ENCODE peak calls at places on chromosomes 12 and 14, in nine cellular contexts. V, D, P, E, N, M, C, O and K are unnamed samples.

GRCh38 chr12:129535351-129535750 is 368.5 kb downstream of the TMEM132D start:
- DNase-seq in V (no peak), D (no peak), P (no peak), E (no peak), N (no peak), M (no peak), C (no peak), O (no peak), K (no peak)

GRCh38 chr12:126189856-126190255 is 1124.6 kb downstream of the AACS start:
- DNase-seq in V (no peak), D (no peak), P (no peak), E (no peak), N (no peak), M (no peak), C (no peak), O (no peak), K (no peak)

GRCh38 chr12:91109148-91109564 is 2.1 kb downstream of the LUM start:
- DNase-seq in V (peak; percentile 53), D (peak; percentile 48), P (peak; percentile 73), E (peak; percentile 49), N (peak; percentile 87), M (no peak), C (no peak), O (peak; percentile 21), K (no peak)

GRCh38 chr12:90510948-90511347 is 444.0 kb downstream of the CCER1 start:
- DNase-seq in V (peak; percentile 5), D (peak; percentile 37), P (no peak), E (no peak), N (no peak), M (no peak), C (no peak), O (no peak), K (no peak)

GRCh38 chr12:14514154-14514842 is 53.4 kb downstream of the PLBD1 start:
- DNase-seq in V (peak; percentile 26), D (peak; percentile 5), P (no peak), E (no peak), N (no peak), M (no peak), C (peak; percentile 83), O (no peak), K (no peak)

GRCh38 chr12:114684098-114684869 is at the start of gene TBX3:
- DNase-seq in V (peak; percentile 97), D (peak; percentile 98), P (peak; percentile 92), E (no peak), N (peak; percentile 95), M (peak; percentile 1), C (peak; percentile 93), O (peak; percentile 18), K (no peak)

GRCh38 chr14:25003537-25003936 is 46.4 kb downstream of the STXBP6 start:
- DNase-seq in V (peak; percentile 4), D (no peak), P (no peak), E (no peak), N (no peak), M (no peak), C (no peak), O (no peak), K (no peak)

GRCh38 chr12:81176796-81177195 is 98.9 kb downstream of the ACSS3 start:
- DNase-seq in V (no peak), D (no peak), P (no peak), E (no peak), N (no peak), M (no peak), C (no peak), O (no peak), K (no peak)

GRCh38 chr12:2555487-2556082 is 239.2 kb upstream of the FKBP4 start:
- DNase-seq in V (no peak), D (no peak), P (no peak), E (no peak), N (no peak), M (no peak), C (no peak), O (peak; percentile 72), K (no peak)

GRCh38 chr12:11089246-11089645 is 2.9 kb downstream of the TAS2R43 start:
- DNase-seq in V (no peak), D (no peak), P (no peak), E (no peak), N (no peak), M (no peak), C (no peak), O (no peak), K (no peak)

GRCh38 chr14:104393199-104393897 is 186.2 kb upstream of the C14orf180 start:
- DNase-seq in V (no peak), D (no peak), P (no peak), E (no peak), N (peak; percentile 61), M (no peak), C (no peak), O (no peak), K (no peak)

GRCh38 chr12:124777399-124778372 is 86.0 kb downstream of the SCARB1 start:
- DNase-seq in V (no peak), D (no peak), P (no peak), E (no peak), N (no peak), M (no peak), C (no peak), O (no peak), K (no peak)

GRCh38 chr14:75090353-75090752 is 20.9 kb downstream of the ZC2HC1C start:
- DNase-seq in V (no peak), D (no peak), P (no peak), E (no peak), N (no peak), M (no peak), C (no peak), O (no peak), K (no peak)

GRCh38 chr12:110679201-110679600 is 9.7 kb downstream of the HVCN1 start:
- DNase-seq in V (no peak), D (no peak), P (no peak), E (no peak), N (no peak), M (no peak), C (no peak), O (no peak), K (no peak)

GRCh38 chr12:24749171-24749570 is 199.7 kb downstream of the BCAT1 start:
- DNase-seq in V (no peak), D (no peak), P (no peak), E (no peak), N (no peak), M (no peak), C (no peak), O (no peak), K (no peak)

GRCh38 chr14:68947802-68948201 is 31.3 kb downstream of the ACTN1 start:
- DNase-seq in V (peak; percentile 77), D (peak; percentile 41), P (peak; percentile 87), E (no peak), N (peak; percentile 82), M (no peak), C (no peak), O (no peak), K (no peak)

GRCh38 chr14:92495041-92495440 is 18.5 kb upstream of the RIN3 start:
- DNase-seq in V (peak; percentile 40), D (no peak), P (no peak), E (no peak), N (no peak), M (no peak), C (no peak), O (no peak), K (no peak)

GRCh38 chr12:60021235-60021634 is 425.4 kb downstream of the SLC16A7 start:
- DNase-seq in V (no peak), D (no peak), P (no peak), E (no peak), N (no peak), M (no peak), C (no peak), O (no peak), K (no peak)

GRCh38 chr12:124750787-124751471 is 112.7 kb downstream of the SCARB1 start:
- DNase-seq in V (no peak), D (no peak), P (no peak), E (no peak), N (no peak), M (no peak), C (no peak), O (no peak), K (no peak)

GRCh38 chr12:25702553-25702952 is 149.5 kb upstream of the LMNTD1 start:
- DNase-seq in V (no peak), D (no peak), P (no peak), E (no peak), N (no peak), M (no peak), C (no peak), O (no peak), K (no peak)

GRCh38 chr12:120457133-120457532 is 10.9 kb downstream of the GATC start:
- DNase-seq in V (no peak), D (no peak), P (no peak), E (no peak), N (no peak), M (no peak), C (no peak), O (no peak), K (no peak)

GRCh38 chr12:76317976-76318375 is 30.2 kb downstream of the BBS10 start:
- DNase-seq in V (no peak), D (no peak), P (no peak), E (no peak), N (no peak), M (no peak), C (no peak), O (no peak), K (no peak)

GRCh38 chr14:90454041-90455000 is 57.5 kb downstream of the CALM1 start:
- DNase-seq in V (peak; percentile 82), D (peak; percentile 33), P (peak; percentile 89), E (no peak), N (peak; percentile 80), M (no peak), C (peak; percentile 67), O (peak; percentile 26), K (no peak)

GRCh38 chr14:33564774-33565630 is 385.9 kb downstream of the EGLN3 start:
- DNase-seq in V (peak; percentile 85), D (no peak), P (no peak), E (peak; percentile 15), N (no peak), M (no peak), C (peak; percentile 80), O (peak; percentile 9), K (peak; percentile 12)

GRCh38 chr12:18158774-18159557 is 69.0 kb upstream of the RERGL start:
- DNase-seq in V (peak; percentile 45), D (no peak), P (no peak), E (peak; percentile 0), N (no peak), M (no peak), C (no peak), O (peak; percentile 11), K (no peak)